ENCODE peak calls at places on chromosomes 11 and 22, in four cellular contexts. V is BJ, X is AG09309, U is right lobe of liver. R is an unnamed sample.

GRCh38 chr11:20250644-20251247 is 90.5 kb upstream of the DBX1 start:
- DNase-seq in X (no peak), U (no peak), V (no peak), R (no peak)

GRCh38 chr11:131977231-131977630 is 606.8 kb downstream of the NTM start:
- DNase-seq in X (peak), U (no peak), V (peak), R (peak)

GRCh38 chr11:71355266-71355665 is 92.9 kb downstream of the DHCR7 start:
- DNase-seq in X (no peak), V (no peak), U (no peak), R (peak)

GRCh38 chr11:15101072-15101701 is 13.5 kb upstream of the INSC start:
- DNase-seq in U (peak), V (no peak), X (peak), R (no peak)

GRCh38 chr11:70555092-70555491 is 156.8 kb downstream of the CTTN start:
- DNase-seq in X (no peak), V (no peak), U (no peak), R (no peak)

GRCh38 chr11:123381817-123382554 is 48.1 kb upstream of the GRAMD1B start:
- DNase-seq in V (no peak), X (no peak), U (no peak), R (no peak)

GRCh38 chr22:42621505-42622002 is 6.9 kb upstream of the POLDIP3 start:
- DNase-seq in U (peak), V (no peak), X (no peak), R (no peak)

GRCh38 chr11:123543796-123544195 is 110.6 kb downstream of the SCN3B start:
- DNase-seq in V (peak), X (peak), U (no peak), R (peak)

GRCh38 chr11:112539741-112540140 is 279.1 kb upstream of the PLET1 start:
- DNase-seq in X (no peak), V (no peak), U (no peak), R (no peak)

GRCh38 chr22:43313497-43314474 is 29.4 kb downstream of the SCUBE1 start:
- DNase-seq in U (no peak), V (no peak), X (peak), R (no peak)

GRCh38 chr11:102552447-102553200 is 22.1 kb upstream of the MMP7 start:
- DNase-seq in X (peak), V (peak), U (no peak), R (no peak)

GRCh38 chr11:18171377-18172000 is 1.1 kb upstream of the MRGPRX4 start:
- DNase-seq in X (no peak), U (peak), V (no peak), R (no peak)

GRCh38 chr22:39994046-39994565 is 648 bp upstream of the FAM83F start:
- DNase-seq in U (no peak), X (no peak), V (no peak), R (no peak)
- H3K4me3 ChIP-seq in U (no peak), X (no peak), V (no peak), R (peak)

DNA sequence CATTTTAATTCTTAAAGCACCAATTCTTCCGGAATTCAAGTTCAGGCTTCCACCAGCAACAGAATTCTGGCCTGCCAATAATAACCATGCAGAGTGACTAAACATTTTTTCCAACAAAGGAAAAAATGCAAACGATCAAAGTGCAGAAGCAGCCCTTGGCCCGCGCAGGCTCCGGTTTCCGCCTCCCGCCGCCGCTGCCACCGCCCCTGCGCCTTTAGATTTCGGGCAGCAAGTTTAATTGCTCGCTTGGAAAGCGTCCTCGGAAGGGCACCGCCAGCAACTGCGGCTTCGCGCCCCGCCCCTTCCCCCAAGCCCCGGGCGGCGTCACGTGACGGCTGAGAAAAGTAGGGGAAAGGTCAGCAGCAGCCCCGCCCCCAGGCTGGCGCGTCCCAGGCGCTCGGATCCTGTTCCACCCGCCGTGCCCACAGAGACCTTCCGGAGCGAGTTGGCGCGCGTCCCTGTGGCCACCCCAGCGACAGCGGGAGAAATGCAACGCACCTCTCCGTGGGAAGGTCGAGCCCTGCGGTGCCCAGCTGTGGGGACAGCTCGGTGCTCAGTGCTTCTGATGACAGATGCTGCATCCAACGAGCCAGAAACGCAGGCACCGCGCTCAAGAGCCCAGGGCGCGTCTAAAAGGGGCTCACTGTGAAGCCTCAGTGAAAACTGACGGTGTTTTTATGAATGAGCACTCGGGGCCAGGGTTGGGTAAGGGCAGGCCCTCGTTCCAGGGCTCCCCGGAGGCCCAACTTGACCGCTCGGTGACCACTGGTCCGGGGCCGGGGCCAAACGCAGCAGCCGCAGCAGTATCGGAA is 2.5 kb downstream of the CPT1A start:
- DNase-seq in V (peak), U (peak), X (peak), R (no peak)
- TF ChIP-seq CTCF in V (no peak), U (no peak), X (no peak), R (no peak)

GRCh38 chr22:37230673-37231405 is 13.2 kb downstream of the RAC2 start:
- DNase-seq in X (no peak), U (peak), V (no peak), R (no peak)
- H3K4me3 ChIP-seq in X (no peak), U (no peak), V (no peak), R (no peak)

DNA sequence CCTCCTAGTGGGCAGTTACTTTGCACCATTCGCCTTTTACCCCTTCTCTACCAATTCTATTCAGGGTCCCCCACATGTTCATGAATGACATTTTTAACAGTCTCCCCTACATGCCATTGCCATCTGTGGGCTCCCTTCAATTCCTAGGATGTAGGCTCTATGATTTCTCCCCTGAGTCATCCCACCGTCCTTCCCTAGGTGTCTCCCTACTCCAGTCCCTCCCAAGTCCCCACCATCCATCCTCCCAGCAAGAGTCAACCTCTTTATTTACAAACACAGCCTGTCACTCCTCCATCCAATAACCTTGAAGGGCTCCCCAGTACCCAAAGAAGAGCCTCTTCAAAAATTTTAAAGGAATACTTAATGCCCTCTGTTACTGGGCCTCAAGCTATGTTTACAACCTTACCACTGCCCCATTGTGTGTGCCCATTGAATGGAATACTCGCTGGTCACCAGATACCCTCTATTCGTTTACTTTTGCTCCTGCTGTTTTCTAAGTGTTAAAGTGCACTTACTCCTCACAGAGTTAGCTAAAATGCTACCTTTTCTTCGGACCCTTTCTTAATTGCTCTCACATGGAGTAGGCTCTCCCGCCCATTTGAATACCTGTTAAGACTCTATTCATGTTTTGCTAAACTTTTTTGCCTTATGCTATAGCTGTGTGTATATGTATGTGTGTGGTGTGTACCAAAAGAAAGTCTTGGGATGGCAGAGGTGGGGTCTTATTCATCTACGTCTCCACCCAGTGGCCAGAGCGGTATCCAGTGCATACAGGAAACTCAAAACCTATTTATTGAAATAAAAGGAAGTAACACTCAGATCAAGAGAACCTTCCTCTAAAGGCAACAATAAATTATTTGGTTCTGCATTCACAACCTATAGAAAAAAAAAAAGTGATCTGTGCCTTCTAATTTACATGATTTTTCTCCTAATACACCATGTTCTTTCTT is 235.8 kb upstream of the CCDC90B start:
- DNase-seq in X (peak), U (no peak), V (no peak), R (no peak)
- TF ChIP-seq CTCF in X (peak), U (peak), V (peak), R (peak)

GRCh38 chr11:10441021-10441523 is 14.0 kb upstream of the AMPD3 start:
- DNase-seq in U (no peak), V (no peak), X (peak), R (no peak)

GRCh38 chr11:10443721-10444120 is 11.3 kb upstream of the AMPD3 start:
- DNase-seq in V (no peak), U (no peak), X (no peak), R (no peak)

GRCh38 chr11:10441652-10442503 is 13.2 kb upstream of the AMPD3 start:
- DNase-seq in X (no peak), U (no peak), V (no peak), R (no peak)

GRCh38 chr11:10444725-10445286 is 10.3 kb upstream of the AMPD3 start:
- DNase-seq in V (no peak), X (no peak), U (no peak), R (no peak)

DNA sequence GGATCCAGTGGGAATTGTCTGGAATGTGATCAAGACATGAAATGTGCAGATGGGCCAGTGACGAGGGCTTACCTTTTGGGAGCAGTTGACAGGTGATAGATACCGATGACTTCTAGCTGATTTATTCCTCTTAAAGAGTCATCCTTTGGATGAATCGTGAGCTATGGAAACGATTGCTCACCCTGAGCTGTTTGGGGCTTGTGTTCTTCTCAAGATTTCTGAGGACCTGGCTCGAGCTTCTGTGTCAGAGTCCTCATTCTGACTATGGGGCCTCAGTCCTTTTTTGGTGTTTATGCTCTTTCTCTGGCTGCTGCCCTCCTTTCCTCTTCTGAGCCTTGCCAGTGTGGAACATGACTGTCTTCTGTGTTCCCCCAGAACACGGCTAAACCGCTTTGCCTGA is 11.9 kb upstream of the AMPD3 start:
- DNase-seq in V (no peak), X (no peak), U (no peak), R (no peak)
- H3K4me3 ChIP-seq in V (no peak), X (no peak), U (no peak), R (no peak)

DNA sequence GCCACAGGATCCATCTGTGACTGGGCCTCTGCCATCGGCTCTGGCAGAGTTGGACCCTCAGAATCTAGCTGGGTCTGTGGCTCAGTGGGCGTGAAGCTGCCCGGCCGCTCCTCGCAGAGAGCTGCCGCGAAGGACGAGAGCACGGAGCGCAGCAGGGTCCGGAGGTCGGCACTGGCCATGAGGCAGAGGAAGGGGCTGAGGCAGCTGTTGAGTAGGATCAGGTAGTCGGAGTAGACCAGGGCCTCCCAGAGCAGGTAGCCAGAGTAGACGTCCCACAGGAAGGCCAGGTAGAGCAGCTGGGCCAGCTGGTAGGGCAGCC is 912 bp downstream of the GPR152 start:
- DNase-seq in V (no peak), X (no peak), U (no peak), R (no peak)
- TF ChIP-seq CTCF in V (no peak), X (no peak), U (no peak), R (no peak)

DNA sequence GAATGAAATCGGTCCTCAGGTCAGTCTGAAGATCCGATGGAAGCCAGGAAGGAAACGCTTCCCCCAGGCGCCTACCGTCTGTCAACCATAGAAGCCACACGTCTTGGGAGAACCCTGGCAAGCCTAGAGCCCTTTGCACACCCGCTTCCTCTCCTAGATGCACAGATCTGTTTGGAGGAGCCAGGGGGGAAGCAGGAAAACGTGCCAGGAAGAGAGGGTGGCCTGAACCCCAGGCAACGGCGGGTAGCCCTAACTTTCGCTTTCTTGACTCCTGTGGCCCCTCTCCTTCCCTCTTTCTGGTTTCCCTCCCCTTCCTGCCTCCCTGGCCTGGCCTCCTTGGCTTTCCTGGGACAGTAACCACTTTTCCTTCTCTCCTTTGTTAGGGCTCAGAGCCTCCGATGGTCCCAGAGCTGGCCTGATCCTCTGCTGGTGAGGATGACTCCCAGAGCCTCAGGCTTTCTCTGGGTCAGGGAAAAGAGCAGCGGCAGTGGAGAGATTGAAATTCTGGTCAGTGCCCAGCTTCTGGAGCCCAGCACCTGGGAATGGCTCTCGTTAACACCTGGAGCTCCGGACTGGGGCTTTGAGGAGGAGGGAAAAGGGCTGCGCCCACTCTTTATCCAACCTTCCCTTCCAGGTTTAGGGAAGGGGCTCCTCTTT is 2.1 kb downstream of the FXYD6 start:
- DNase-seq in V (no peak), U (no peak), X (no peak), R (no peak)
- H3K4me3 ChIP-seq in V (no peak), U (no peak), X (no peak), R (no peak)

GRCh38 chr22:20083157-20083890 is 3.3 kb downstream of the DGCR8 start:
- DNase-seq in V (no peak), X (no peak), U (no peak), R (no peak)

GRCh38 chr22:20085651-20086050 is 5.6 kb downstream of the DGCR8 start:
- DNase-seq in X (no peak), U (no peak), V (no peak), R (no peak)

GRCh38 chr22:20083891-20084546 is 4.0 kb downstream of the DGCR8 start:
- DNase-seq in V (no peak), X (no peak), U (peak), R (no peak)

GRCh38 chr22:20086101-20086599 is 6.1 kb downstream of the DGCR8 start:
- DNase-seq in V (no peak), U (no peak), X (no peak), R (no peak)

GRCh38 chr22:20084547-20085413 is 4.7 kb downstream of the DGCR8 start:
- DNase-seq in U (peak), X (no peak), V (no peak), R (no peak)
- TF ChIP-seq CTCF in U (peak), X (peak), V (peak), R (peak)

GRCh38 chr22:30265131-30265720 is 1.4 kb downstream of the OSM start:
- DNase-seq in X (no peak), V (no peak), U (no peak), R (no peak)
- H3K4me3 ChIP-seq in X (no peak), V (no peak), U (no peak), R (no peak)

R was measured in epithelial cell of proximal tubule.